ENCODE peak calls at places on chromosomes 1 and 21, in eight cellular contexts. D is AG04449; T is AG10803; F is fibroblast of mammary gland; W is upper lobe of right lung; I is brain microvascular endothelial cell; G is A549; H is CD8-positive, alpha-beta memory T cell. Q is an unnamed sample.

GRCh38 chr21:23939369-23940065 is 1667.8 kb downstream of the MRPL39 start:
- DNase-seq in I (no peak), D (no peak), F (no peak), W (no peak), G (no peak), T (no peak), H (no peak), Q (no peak)

GRCh38 chr1:246786606-246787238 is 62.5 kb downstream of the SCCPDH start:
- DNase-seq in F (no peak), T (no peak), I (no peak), W (no peak), H (no peak), D (no peak), G (no peak), Q (no peak)

GRCh38 chr1:61887076-61887867 is 145.0 kb downstream of the PATJ start:
- DNase-seq in W (no peak), H (no peak), D (no peak), T (no peak), F (no peak), G (peak), I (no peak), Q (no peak)

GRCh38 chr1:2169200-2169836 is 25.3 kb downstream of the FAAP20 start:
- DNase-seq in G (no peak), F (no peak), H (no peak), I (no peak), T (no peak), W (no peak), D (no peak), Q (no peak)

GRCh38 chr1:112706505-112707216 is at the start of gene RHOC:
- DNase-seq in W (peak), H (peak), F (peak), G (no peak), I (peak), D (no peak), T (peak), Q (peak)

GRCh38 chr1:169890761-169891538 is 2.7 kb downstream of the SCYL3 start:
- DNase-seq in H (peak), F (no peak), W (no peak), D (no peak), I (no peak), G (peak), T (no peak), Q (no peak)

GRCh38 chr1:54619749-54620148 is 3.6 kb downstream of the FAM151A start:
- DNase-seq in W (no peak), T (no peak), G (no peak), I (no peak), H (no peak), D (no peak), F (no peak), Q (no peak)

GRCh38 chr1:183918589-183918988 is 113.7 kb downstream of the RGL1 start:
- DNase-seq in I (no peak), D (no peak), F (no peak), T (no peak), H (no peak), G (no peak), W (no peak), Q (no peak)

GRCh38 chr21:41199588-41199987 is 31.6 kb downstream of the BACE2 start:
- DNase-seq in G (no peak), F (no peak), T (no peak), D (no peak), H (no peak), W (no peak), I (no peak), Q (no peak)

DNA sequence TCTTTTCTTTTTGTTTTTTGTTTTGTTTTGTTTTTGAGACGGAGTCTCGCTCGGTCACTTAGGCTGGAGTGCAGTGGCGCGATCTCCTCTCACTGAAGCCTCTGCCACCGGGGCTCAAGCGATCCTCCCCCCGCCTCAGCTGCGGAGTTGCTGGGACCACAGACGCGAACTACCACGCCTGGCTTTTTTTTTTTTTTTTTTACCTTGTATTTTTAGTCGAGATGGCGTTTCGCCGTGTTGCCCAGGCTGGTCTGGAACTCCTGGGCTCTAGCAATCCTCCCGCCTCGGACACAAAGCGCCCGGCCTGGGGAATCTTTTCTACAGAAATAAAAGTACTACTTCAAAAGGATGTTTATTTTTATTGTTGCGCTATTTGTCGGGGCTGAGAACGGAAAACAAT is 1.1 kb upstream of the SETDB1 start:
- DNase-seq in D (no peak), H (no peak), W (no peak), G (no peak), I (no peak), T (no peak), F (no peak), Q (no peak)
- H3K4me3 ChIP-seq in D (no peak), H (no peak), W (peak), G (no peak), I (no peak), T (no peak), F (no peak), Q (no peak)

DNA sequence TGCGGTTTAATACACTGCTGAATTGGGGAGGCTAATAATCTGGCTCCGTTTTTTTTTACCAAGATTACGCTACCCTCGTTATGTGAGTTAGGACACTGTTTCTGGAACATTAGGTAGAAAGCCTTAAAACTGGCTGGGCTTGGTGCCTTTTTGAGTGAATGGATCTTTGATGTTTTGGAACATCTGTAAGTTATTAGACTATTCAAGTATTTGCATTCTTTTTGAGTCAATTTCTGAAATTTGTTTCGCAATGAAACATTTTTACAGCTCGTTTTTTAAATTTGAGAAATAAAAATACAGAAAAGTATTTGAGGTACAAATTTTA is 106.9 kb downstream of the LTN1 start:
- DNase-seq in D (no peak), H (no peak), G (no peak), I (no peak), T (peak), F (peak), W (no peak), Q (no peak)
- H3K4me3 ChIP-seq in D (no peak), H (no peak), G (no peak), I (no peak), T (peak), F (peak), W (peak), Q (peak)

DNA sequence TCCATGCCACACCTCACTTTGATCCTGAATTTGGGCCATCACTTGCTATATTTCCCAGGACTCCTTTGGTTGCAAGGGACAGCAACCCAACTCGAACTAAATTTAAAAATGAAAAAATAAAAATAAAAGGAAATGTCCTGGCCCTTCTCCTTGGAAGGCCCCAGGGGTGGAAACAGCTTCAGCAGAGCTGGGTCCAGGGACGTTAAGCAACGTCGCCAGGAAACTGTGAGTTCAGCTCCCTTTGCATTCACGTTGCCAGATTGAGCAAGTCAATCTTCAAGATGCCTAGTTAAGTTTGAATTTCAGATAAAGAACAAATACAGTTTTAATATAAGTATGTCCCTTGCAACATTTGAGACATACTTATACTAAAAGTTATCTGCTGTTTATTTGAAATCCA is 14.6 kb upstream of the SPSB1 start:
- DNase-seq in W (no peak), I (no peak), F (no peak), T (peak), H (no peak), G (no peak), D (no peak), Q (no peak)
- H3K4me3 ChIP-seq in W (no peak), I (no peak), F (no peak), T (no peak), H (no peak), G (no peak), D (no peak), Q (no peak)

DNA sequence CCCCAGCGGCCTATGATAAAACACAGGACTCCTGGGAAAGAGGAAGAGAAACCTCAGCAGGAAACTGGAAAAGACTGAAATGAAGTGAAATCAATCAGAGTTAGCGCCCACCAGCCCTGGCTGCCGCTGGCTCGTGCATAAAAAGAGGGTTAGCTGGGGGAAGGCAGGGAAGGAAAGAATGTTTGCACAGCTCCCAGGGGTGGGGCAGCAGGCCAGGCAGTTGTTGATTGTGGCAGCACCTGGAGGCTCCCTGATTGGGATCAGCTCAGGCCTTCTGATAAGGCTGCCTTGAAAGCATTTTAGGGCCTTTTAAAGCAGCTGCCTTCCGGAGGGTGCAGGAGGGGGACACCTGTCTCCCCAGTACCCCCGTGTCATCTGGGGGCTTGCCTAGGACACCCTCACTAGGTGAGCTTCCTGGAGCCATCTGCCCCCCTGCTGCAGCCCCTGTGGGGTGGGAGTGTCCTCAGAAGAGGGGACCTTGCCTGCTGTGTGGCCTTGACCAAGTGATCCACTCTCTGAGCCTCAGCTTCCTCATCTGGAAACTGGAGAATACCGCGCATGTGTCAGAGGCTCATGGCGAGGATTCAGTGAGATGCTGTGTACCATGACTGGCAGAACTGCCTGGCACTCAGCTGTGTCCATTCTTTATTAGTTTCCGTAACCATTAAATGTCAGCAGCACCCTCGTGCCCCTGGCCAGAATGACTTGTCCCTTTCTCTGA is 6.6 kb downstream of the EPHB2 start:
- DNase-seq in D (no peak), F (no peak), W (peak), I (no peak), H (no peak), T (no peak), G (no peak), Q (no peak)
- H3K4me3 ChIP-seq in D (no peak), F (no peak), W (no peak), I (no peak), H (no peak), T (no peak), G (no peak), Q (no peak)

GRCh38 chr21:35818597-35818996 is 241.7 kb downstream of the SETD4 start:
- DNase-seq in G (no peak), H (no peak), W (no peak), D (no peak), I (no peak), T (no peak), F (no peak), Q (no peak)
- H3K4me3 ChIP-seq in G (no peak), H (no peak), W (no peak), D (no peak), I (no peak), T (no peak), F (no peak), Q (no peak)

DNA sequence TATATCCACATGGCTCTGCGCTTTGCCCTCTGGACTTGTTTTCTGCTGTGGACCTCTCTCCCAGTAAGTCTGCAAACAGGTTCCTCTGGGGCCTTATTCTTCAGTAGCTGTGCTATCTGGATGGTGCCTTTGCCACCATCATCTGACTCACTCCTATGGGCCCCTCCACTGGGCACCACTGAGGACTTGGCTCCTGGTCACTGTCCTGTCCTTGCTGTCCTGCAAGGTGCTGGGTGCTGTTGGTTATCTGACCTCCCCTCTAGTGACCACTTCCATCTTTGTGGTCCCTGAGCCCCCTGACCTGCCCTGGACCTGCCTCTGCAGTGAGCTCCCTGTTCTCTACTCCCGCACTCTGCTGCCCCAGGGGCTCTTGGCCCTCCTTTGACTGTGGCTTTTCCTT is 6.7 kb downstream of the CNIH3 start:
- DNase-seq in W (no peak), F (no peak), T (no peak), G (no peak), D (no peak), I (no peak), H (no peak), Q (no peak)
- H3K4me3 ChIP-seq in W (no peak), F (no peak), T (no peak), G (no peak), D (no peak), I (no peak), H (no peak), Q (no peak)

GRCh38 chr1:31370021-31370420 is 2.9 kb downstream of the FABP3 start:
- DNase-seq in I (no peak), W (no peak), F (no peak), D (no peak), T (no peak), H (no peak), G (no peak), Q (no peak)

GRCh38 chr1:31371560-31371959 is 1.3 kb downstream of the FABP3 start:
- DNase-seq in W (no peak), D (no peak), F (no peak), T (no peak), I (no peak), H (no peak), G (no peak), Q (peak)

GRCh38 chr1:31372961-31373896 is at the start of gene FABP3:
- DNase-seq in I (peak), W (peak), F (peak), G (no peak), T (peak), H (no peak), D (no peak), Q (peak)

GRCh38 chr1:31372051-31372450 is 825 bp downstream of the FABP3 start:
- DNase-seq in H (no peak), W (no peak), F (no peak), G (no peak), D (no peak), I (no peak), T (no peak), Q (no peak)

GRCh38 chr1:31371121-31371520 is 1.8 kb downstream of the FABP3 start:
- DNase-seq in F (no peak), T (no peak), G (no peak), I (no peak), W (no peak), H (no peak), D (no peak), Q (no peak)
- H3K4me3 ChIP-seq in F (no peak), T (no peak), G (no peak), I (no peak), W (no peak), H (no peak), D (no peak), Q (no peak)

DNA sequence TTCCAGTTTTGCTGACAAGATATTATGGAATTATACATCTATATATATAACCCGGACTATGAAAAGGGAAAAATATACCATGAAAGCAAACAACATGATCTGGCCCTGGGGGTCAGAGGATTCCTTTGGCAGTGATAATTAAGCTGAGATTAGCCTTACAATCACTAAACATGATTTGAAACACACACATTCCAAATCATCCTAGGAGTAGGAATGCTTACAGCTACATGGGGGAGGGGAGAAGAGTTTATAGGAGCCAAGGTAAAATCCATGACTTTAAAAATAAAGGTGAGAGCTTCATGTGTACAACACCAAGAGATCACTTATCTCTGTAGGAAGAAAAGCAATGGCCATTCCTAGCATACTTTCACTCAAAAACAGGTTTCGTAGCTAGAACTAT is 57.6 kb downstream of the AKT3 start:
- DNase-seq in G (no peak), H (no peak), T (no peak), W (no peak), I (no peak), F (no peak), D (no peak), Q (no peak)
- H3K4me3 ChIP-seq in G (no peak), H (no peak), T (no peak), W (no peak), I (no peak), F (no peak), D (no peak), Q (no peak)

Q was measured in MG63.